ENCODE peak calls at places on chromosomes 2 and 18, in four cellular contexts. L, S, I and K are unnamed samples.

GRCh38 chr18:12296087-12296403 is 12.0 kb upstream of the TUBB6 start:
- DNase-seq in L (no peak), S (no peak), I (no peak), K (no peak)

GRCh38 chr2:3131636-3132326 is 245.8 kb downstream of the EIPR1 start:
- DNase-seq in L (no peak), S (peak; percentile 8), I (no peak), K (no peak)

GRCh38 chr18:55861266-55861665 is 273.3 kb upstream of the TCF4 start:
- DNase-seq in L (no peak), S (peak; percentile 58), I (no peak), K (no peak)

GRCh38 chr2:183232161-183232865 is 108.1 kb downstream of the NUP35 start:
- DNase-seq in L (no peak), S (no peak), I (no peak), K (no peak)

GRCh38 chr2:201969938-201970785 is 63.5 kb upstream of the FZD7 start:
- DNase-seq in L (no peak), S (peak; percentile 83), I (no peak), K (no peak)

GRCh38 chr2:27241761-27242613 is 20.9 kb downstream of the SLC30A3 start:
- DNase-seq in L (no peak), S (no peak), I (no peak), K (no peak)

GRCh38 chr2:169291517-169291916 is 70.8 kb downstream of the LRP2 start:
- DNase-seq in L (no peak), S (peak; percentile 10), I (no peak), K (no peak)

GRCh38 chr2:79849949-79850348 is 337.1 kb downstream of the CTNNA2 start:
- DNase-seq in L (no peak), S (no peak), I (no peak), K (no peak)

GRCh38 chr2:237337586-237337985 is 76.4 kb downstream of the COL6A3 start:
- DNase-seq in L (no peak), S (no peak), I (no peak), K (no peak)

GRCh38 chr2:30994227-30995056 is 143.8 kb downstream of the GALNT14 start:
- DNase-seq in L (no peak), S (no peak), I (no peak), K (no peak)